ENCODE peak calls at places on chromosome 4, in nine cellular contexts. Z is trophoblast cell, Y is mesendoderm, Q is A673, P is upper lobe of right lung, D is lower lobe of right lung, M is OCI-LY7, E is cardiac muscle cell, T is adrenal gland. N is an unnamed sample.

GRCh38 chr4:120812216-120812615 is 110.3 kb downstream of the PRDM5 start:
- DNase-seq in Z (no peak), Y (no peak), Q (no peak), P (no peak), D (no peak), M (no peak), E (no peak), T (no peak), N (no peak)

GRCh38 chr4:38621004-38621684 is 42.9 kb upstream of the KLF3 start:
- DNase-seq in Z (peak; percentile 98), Y (no peak), Q (peak; percentile 43), P (no peak), D (no peak), M (no peak), E (no peak), T (no peak), N (peak; percentile 67)

GRCh38 chr4:107721436-107722090 is 1.5 kb upstream of the PAPSS1 start:
- DNase-seq in Z (peak; percentile 14), Y (peak; percentile 61), Q (no peak), P (peak; percentile 67), D (no peak), M (peak; percentile 77), E (peak; percentile 22), T (no peak), N (no peak)

GRCh38 chr4:170227928-170228327 is 138.2 kb upstream of the AADAT start:
- DNase-seq in Z (peak; percentile 3), Y (peak; percentile 70), Q (peak; percentile 3), P (no peak), D (no peak), M (no peak), E (no peak), T (no peak), N (no peak)

GRCh38 chr4:145805490-145805889 is 125.5 kb downstream of the C4orf51 start:
- DNase-seq in Z (peak; percentile 43), Y (peak; percentile 97), Q (no peak), P (no peak), D (no peak), M (no peak), E (peak; percentile 25), T (no peak), N (no peak)

GRCh38 chr4:169282429-169283113 is 11.8 kb upstream of the SH3RF1 start:
- DNase-seq in Z (peak; percentile 70), Y (no peak), Q (no peak), P (no peak), D (no peak), M (no peak), E (no peak), T (no peak), N (no peak)

GRCh38 chr4:26105372-26105771 is 191.4 kb downstream of the SMIM20 start:
- DNase-seq in Z (no peak), Y (no peak), Q (no peak), P (no peak), D (no peak), M (no peak), E (no peak), T (no peak), N (no peak)

GRCh38 chr4:158826057-158826456 is 57.2 kb downstream of the FNIP2 start:
- DNase-seq in Z (no peak), Y (no peak), Q (no peak), P (no peak), D (no peak), M (no peak), E (peak; percentile 56), T (no peak), N (no peak)

GRCh38 chr4:39976945-39977488 is 694 bp downstream of the PDS5A start:
- DNase-seq in Z (no peak), Y (peak; percentile 39), Q (peak; percentile 48), P (peak; percentile 76), D (peak; percentile 62), M (no peak), E (peak; percentile 40), T (peak; percentile 46), N (peak; percentile 29)
- H3K4me1 ChIP-seq in Z (no peaks in the 10 kb centered on the region), Y (peaks cover 1% of the 10 kb centered on the region), Q (peaks cover 9% of the 10 kb centered on the region), P (peaks cover 22% of the 10 kb centered on the region), D (peaks cover 23% of the 10 kb centered on the region), M (peaks cover 25% of the 10 kb centered on the region), E (peaks cover 8% of the 10 kb centered on the region), T (peaks cover 15% of the 10 kb centered on the region), N (peaks cover 46% of the 10 kb centered on the region)

DNA sequence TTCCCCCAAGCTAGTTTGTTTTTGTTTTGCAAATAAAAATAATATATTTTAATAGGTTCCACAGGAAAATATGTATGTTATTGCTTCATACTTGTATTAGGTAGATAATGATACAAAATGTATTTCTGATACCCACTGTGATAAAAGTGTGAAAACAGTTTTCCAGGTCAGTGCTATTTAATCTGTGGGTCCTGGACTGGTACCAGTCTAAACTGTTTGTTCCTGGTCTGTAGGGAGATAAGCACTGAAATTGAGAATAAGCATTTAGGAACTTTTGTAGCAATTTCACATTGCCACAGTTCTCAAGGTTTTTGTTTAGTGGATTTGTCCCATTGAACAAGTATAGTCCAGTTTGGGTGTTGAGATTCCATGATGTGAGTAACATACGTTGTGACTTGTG is 110.5 kb downstream of the PDLIM5 start:
- DNase-seq in Z (no peak), Y (no peak), Q (no peak), P (no peak), D (no peak), M (no peak), E (no peak), T (no peak), N (no peak)
- H3K4me3 ChIP-seq in Z (no peak overlapping the region), Y (no peak overlapping the region), Q (no peak overlapping the region), P (no peak overlapping the region), D (no peak overlapping the region), M (no peak overlapping the region), E (no peak overlapping the region), T (no peak overlapping the region), N (no peak overlapping the region)

GRCh38 chr4:143559757-143560147 is 46.2 kb downstream of the SMARCA5 start:
- DNase-seq in Z (no peak), Y (no peak), Q (no peak), P (no peak), D (no peak), M (no peak), E (no peak), T (no peak), N (no peak)
- H3K27ac ChIP-seq in Z (no peak overlapping the region), Y (no peak overlapping the region), Q (no peak overlapping the region), P (peak overlapping the region; percentile 12), D (peak overlapping the region; percentile 42), M (no peak overlapping the region), E (no peak overlapping the region), T (peak overlapping the region; percentile 81), N (peak overlapping the region; percentile 67)

DNA sequence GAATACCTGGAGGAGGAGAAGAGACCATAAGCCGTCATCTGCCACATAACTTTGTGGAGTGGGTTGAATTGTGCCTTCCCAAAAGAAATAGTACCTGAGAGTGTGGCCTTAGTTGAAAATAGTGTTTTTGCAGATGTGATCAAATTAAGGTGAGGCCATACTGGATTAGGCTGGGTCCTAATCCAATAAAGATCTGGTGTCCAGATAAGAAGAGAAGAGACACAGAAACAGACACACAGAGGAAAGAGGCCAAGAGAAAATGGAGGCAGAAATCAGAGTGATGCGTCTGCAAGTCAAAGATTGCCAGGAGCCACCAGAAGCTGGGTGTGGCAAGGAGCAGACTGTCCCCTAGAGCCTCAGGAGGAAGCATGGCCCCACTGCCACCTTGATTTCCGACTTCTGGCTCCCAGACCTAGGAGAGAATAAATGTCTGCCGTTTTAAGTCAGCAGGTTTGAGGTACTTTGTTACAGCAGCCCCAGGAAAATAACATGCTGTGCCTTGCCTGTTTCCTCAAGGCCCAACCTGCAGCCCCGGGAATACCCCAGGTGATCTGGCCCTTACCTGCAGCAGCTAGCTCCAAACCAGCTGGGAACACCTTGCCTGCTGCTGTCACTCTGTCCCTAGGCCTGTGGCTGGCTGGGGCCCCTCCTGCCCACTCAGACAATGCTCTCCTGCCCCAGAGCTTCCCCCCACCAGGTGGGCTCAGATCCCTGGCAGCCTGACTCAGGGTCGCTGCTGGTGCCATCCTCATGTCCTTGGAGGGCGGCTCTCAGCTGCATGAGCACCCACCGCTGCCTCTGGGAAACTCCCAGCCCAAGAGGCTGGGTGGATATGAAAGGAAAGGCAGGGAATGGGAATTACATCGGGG is 16.0 kb downstream of the C4orf50 start:
- DNase-seq in Z (no peak), Y (no peak), Q (no peak), P (peak; percentile 40), D (no peak), M (no peak), E (no peak), T (no peak), N (no peak)
- H3K4me1 ChIP-seq in Z (no peaks in the 10 kb centered on the region), Y (no peaks in the 10 kb centered on the region), Q (no peaks in the 10 kb centered on the region), P (no peaks in the 10 kb centered on the region), D (no peaks in the 10 kb centered on the region), M (no peaks in the 10 kb centered on the region), E (no peaks in the 10 kb centered on the region), T (no peaks in the 10 kb centered on the region), N (no peaks in the 10 kb centered on the region)

GRCh38 chr4:80948995-80949394 is 81.5 kb upstream of the BMP3 start:
- DNase-seq in Z (no peak), Y (no peak), Q (no peak), P (no peak), D (no peak), M (no peak), E (no peak), T (no peak), N (no peak)

DNA sequence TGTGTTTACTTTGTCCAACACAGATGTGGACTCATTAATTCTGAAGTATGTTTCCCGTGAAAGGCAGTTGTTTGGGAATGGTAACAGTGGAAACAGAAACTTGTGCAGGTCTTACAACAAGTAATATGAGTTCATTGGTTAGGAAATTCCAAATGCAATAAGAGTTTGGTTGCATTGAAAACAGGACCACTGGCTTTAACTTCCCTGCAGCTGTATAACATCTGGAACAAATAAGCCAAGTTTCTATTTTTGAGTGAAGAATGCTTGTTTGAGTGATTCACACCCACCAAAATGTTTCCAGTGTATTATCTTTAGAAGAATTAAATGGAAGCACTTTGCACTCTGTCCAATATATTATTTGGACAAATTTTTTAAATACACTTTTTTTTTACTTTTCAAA is 82.3 kb upstream of the BMP3 start:
- DNase-seq in Z (no peak), Y (no peak), Q (no peak), P (no peak), D (no peak), M (no peak), E (no peak), T (no peak), N (no peak)
- H3K4me3 ChIP-seq in Z (no peak overlapping the region), Y (no peak overlapping the region), Q (no peak overlapping the region), P (no peak overlapping the region), D (no peak overlapping the region), M (no peak overlapping the region), E (no peak overlapping the region), T (no peak overlapping the region), N (no peak overlapping the region)

GRCh38 chr4:184655889-184656869 is 6.6 kb downstream of the PRIMPOL start:
- DNase-seq in Z (peak; percentile 77), Y (no peak), Q (no peak), P (no peak), D (no peak), M (no peak), E (no peak), T (no peak), N (no peak)
- H3K27ac ChIP-seq in Z (no peak overlapping the region), Y (no peak overlapping the region), Q (no peak overlapping the region), P (no peak overlapping the region), D (no peak overlapping the region), M (no peak overlapping the region), E (no peak overlapping the region), T (no peak overlapping the region), N (no peak overlapping the region)

GRCh38 chr4:186688150-186688943 is 35.3 kb downstream of the FAT1 start:
- DNase-seq in Z (no peak), Y (peak; percentile 41), Q (peak; percentile 90), P (no peak), D (no peak), M (no peak), E (no peak), T (no peak), N (no peak)
- H3K4me1 ChIP-seq in Z (peaks cover 9% of the 10 kb centered on the region), Y (peaks cover 8% of the 10 kb centered on the region), Q (peaks cover 75% of the 10 kb centered on the region), P (peaks cover 11% of the 10 kb centered on the region), D (peaks cover 19% of the 10 kb centered on the region), M (no peaks in the 10 kb centered on the region), E (peaks cover 25% of the 10 kb centered on the region), T (no peaks in the 10 kb centered on the region), N (peaks cover 49% of the 10 kb centered on the region)

GRCh38 chr4:52641853-52642563 is 17.1 kb downstream of the USP46 start:
- DNase-seq in Z (peak; percentile 75), Y (no peak), Q (no peak), P (no peak), D (no peak), M (no peak), E (no peak), T (no peak), N (no peak)
- H3K4me3 ChIP-seq in Z (no peak overlapping the region), Y (no peak overlapping the region), Q (no peak overlapping the region), P (no peak overlapping the region), D (no peak overlapping the region), M (no peak overlapping the region), E (no peak overlapping the region), T (no peak overlapping the region), N (no peak overlapping the region)